ENCODE peak calls at places on chromosome 19, in four cellular contexts. D is heart right ventricle; H is adrenal gland; A is CD8-positive, alpha-beta T cell. R is an unnamed sample. For H3K27me3, the result is how much of the 10 kb centered on the place peaks cover.

GRCh38 chr19:17405250-17406038 is at the start of gene BST2:
- DNase-seq in D (peak), H (peak), A (peak), R (peak)

GRCh38 chr19:33622809-33623511 is 1.2 kb downstream of the CHST8 start:
- DNase-seq in D (no peak), H (no peak), A (no peak), R (no peak)

GRCh38 chr19:16198363-16198636 is 589 bp downstream of the AP1M1 start:
- DNase-seq in D (no peak), H (no peak), A (no peak), R (no peak)

GRCh38 chr19:33032218-33032781 is 32.4 kb downstream of the RHPN2 start:
- DNase-seq in D (no peak), H (no peak), A (no peak), R (no peak)

GRCh38 chr19:38635483-38636399 is 11.7 kb upstream of the ACTN4 start:
- DNase-seq in D (no peak), H (no peak), A (no peak), R (no peak)

GRCh38 chr19:7865262-7865911 is 8.8 kb downstream of the PRR36 start:
- DNase-seq in D (no peak), H (no peak), A (no peak), R (no peak)

GRCh38 chr19:3397266-3398022 is 31.1 kb downstream of the NFIC start:
- DNase-seq in D (no peak), H (peak), A (no peak), R (peak)

GRCh38 chr19:9797871-9798270 is 21.0 kb downstream of the FBXL12 start:
- DNase-seq in D (no peak), H (no peak), A (no peak), R (no peak)

GRCh38 chr19:11405846-11406643 is 13.1 kb downstream of the RGL3 start:
- DNase-seq in D (no peak), H (no peak), A (no peak), R (peak)

GRCh38 chr19:10503002-10503789 is at the start of gene KEAP1:
- DNase-seq in D (peak), H (peak), A (no peak), R (peak)

GRCh38 chr19:19053508-19054314 is 10.1 kb upstream of the SLC25A42 start:
- DNase-seq in D (peak), H (peak), A (peak), R (peak)

GRCh38 chr19:33290956-33291622 is 11.2 kb downstream of the CEBPA start:
- DNase-seq in D (no peak), H (no peak), A (no peak), R (no peak)

DNA sequence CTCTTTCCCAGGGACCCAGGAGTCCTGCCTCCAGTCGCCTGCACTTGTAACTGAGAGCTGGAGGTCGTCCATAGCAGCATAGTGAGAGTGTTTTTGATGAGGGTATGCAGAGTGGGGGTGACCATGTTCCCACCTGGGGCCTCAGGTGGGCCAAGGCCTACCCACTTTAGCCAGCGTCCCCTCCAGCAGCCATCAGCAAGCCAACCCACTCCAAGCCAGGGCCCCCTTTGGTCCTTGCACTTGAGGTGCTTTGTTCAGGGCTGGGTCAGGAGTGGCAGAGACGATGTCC is 11.9 kb upstream of the SMG9 start:
- DNase-seq in D (no peak), H (no peak), A (no peak), R (no peak)
- H3K4me3 ChIP-seq in D (no peak), H (no peak), A (no peak), R (no peak)

DNA sequence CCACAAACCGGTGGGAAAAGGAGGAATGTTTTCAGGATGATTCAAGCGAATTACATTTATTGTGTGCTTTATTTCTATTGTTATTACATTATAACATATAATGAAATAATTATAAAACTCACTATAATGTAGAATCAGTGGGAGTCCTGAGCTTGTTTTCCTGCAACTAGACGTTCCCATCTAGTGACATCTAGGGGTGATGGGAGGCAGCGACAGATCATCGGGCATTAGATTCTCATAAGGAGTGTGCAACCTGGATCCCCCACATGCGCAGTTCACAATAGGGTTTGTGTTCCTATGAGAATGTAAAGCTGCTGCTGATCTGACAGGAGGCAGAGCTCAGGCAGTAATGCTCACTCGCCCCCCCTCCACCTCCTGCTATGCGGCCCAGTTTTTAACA is 54.5 kb downstream of the SPTBN4 start:
- DNase-seq in D (no peak), H (no peak), A (no peak), R (no peak)
- H3K27me3 ChIP-seq in D (under half), H (under half), A (under half), R (half or more)

GRCh38 chr19:56841194-56841546 is 644 bp upstream of the PEG3 start:
- DNase-seq in D (no peak), H (no peak), A (no peak), R (no peak)
- H3K4me3 ChIP-seq in D (no peak), H (no peak), A (no peak), R (no peak)

DNA sequence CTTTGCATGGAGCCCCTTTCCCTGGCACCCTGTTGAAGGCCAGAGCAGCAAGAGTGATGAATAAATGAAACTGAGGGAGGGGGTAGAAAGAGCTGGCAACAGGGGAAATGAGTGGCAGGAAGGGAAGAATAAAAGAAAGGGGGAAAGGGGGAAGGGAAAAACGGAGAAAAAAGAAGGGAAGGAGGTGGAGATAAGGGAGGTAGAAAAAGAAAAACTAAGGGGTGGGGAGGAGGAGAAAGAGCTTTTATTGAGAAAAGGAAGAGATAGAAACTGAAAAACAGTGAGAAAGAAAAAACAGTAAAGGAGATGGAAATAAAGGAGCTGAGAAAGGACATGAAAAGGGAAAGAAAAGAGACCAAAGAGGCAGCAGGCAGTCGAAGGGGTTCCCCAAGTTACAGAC is 42.1 kb downstream of the DEDD2 start:
- DNase-seq in D (no peak), H (no peak), A (no peak), R (no peak)
- H3K27me3 ChIP-seq in D (half or more), H (under half), A (under half), R (half or more)

GRCh38 chr19:4582980-4583842 is 23.7 kb upstream of the SEMA6B start:
- DNase-seq in D (no peak), H (peak), A (no peak), R (no peak)

GRCh38 chr19:4586245-4586644 is 26.8 kb upstream of the SEMA6B start:
- DNase-seq in D (no peak), H (no peak), A (no peak), R (no peak)

GRCh38 chr19:4585556-4585955 is 26.1 kb upstream of the SEMA6B start:
- DNase-seq in D (no peak), H (no peak), A (no peak), R (no peak)

GRCh38 chr19:4583961-4584669 is 24.6 kb upstream of the SEMA6B start:
- DNase-seq in D (no peak), H (peak), A (no peak), R (peak)

DNA sequence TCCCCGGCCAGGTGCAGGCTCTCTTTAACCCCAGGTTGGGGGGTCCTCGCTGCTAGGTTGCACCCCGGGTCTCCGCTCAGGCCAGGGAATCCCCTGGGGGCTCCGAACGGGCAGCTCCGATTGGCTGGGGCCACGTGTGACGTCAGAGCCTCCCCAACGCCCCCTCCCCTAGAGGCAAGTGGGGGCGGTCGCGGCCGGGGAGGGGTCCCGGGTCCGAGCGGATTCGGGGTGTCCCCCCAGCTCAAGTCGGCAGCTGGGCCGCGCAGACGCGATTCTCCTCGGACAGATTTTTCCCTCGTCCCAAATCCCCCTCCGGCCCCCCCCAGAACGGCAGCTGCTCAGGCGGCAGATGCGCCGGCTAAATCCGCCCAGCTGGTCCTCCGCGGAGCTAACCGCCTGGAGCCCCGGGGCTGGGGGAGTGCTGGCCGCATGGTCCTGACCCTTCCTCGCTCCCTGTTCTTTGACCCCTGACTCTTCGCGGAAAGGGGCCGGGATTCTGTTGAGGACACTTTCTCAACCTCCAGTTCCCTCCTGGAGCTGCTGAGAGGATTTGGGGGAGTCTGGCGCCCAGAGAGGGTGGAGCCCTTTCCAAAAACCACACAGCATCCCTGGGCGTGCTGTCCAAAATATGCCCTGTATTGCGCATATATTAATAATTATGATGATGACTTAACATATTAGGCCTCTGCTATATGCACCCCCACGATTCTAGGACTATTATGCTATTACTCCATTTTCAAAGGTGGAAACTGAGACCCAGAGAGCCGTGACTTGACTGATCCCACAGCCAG is 25.4 kb upstream of the SEMA6B start:
- DNase-seq in D (no peak), H (no peak), A (no peak), R (peak)
- H3K4me3 ChIP-seq in D (peak), H (no peak), A (peak), R (peak)

GRCh38 chr19:55005684-55006488 is 32.2 kb downstream of the GP6 start:
- DNase-seq in D (no peak), H (peak), A (peak), R (peak)
- H3K27me3 ChIP-seq in D (under half), H (under half), A (under half), R (under half)

DNA sequence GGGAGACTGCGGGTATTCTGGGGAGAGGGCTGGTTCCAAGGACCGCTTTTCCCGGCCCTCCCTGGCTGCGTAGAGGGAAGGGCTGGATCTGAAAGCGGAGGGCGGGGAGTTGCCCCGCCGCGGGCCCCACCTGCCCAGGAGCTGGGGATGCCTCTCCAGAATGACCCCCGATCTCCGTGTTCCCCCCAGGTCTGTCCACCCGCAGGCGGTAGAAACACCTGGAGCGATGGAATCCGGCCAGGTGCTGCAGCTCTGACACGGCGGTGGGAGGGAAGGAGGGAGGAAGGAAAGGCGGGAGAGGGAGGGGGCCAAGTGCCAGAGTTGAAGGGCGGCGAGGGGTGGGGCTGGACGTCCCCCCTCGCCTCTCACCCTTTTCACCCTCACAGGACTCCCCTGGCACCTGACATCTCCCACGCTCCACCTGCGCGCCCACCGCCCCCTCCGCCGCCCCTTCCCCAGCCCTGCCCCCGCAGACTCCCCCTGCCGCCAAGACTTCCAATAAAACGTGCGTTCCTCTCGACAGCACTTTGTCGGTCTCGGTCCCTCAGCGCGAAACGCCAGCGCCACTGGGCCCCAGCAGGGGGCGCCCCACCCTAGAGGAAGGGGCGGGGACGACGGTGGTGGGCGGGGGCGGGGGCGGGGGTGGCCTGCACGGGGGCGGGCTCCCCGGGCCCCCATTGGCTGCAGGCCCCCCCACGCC is 374 bp upstream of the FXYD7 start:
- DNase-seq in D (no peak), H (peak), A (peak), R (peak)
- H3K4me3 ChIP-seq in D (no peak), H (no peak), A (peak), R (peak)

DNA sequence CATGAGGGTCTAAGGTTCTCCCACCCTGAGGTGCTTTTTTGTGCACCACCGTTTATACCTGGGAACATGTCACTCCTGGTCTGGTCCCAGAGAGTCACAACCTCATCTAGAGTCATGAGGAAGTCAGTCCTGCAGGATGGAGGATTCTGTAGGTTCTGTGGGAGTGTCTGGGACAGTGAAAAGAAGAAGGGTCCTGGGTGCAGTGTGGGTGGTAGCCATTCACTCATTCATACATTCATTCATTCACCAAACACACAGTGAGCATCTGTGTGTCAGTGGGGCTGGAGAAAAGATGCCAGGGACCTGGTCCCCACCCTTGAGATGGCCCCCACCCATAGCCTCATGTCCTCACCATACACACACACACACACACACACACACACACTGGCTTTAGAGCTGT is 8.7 kb upstream of the CEACAM18 start:
- DNase-seq in D (no peak), H (no peak), A (no peak), R (no peak)
- H3K27me3 ChIP-seq in D (under half), H (under half), A (under half), R (under half)

DNA sequence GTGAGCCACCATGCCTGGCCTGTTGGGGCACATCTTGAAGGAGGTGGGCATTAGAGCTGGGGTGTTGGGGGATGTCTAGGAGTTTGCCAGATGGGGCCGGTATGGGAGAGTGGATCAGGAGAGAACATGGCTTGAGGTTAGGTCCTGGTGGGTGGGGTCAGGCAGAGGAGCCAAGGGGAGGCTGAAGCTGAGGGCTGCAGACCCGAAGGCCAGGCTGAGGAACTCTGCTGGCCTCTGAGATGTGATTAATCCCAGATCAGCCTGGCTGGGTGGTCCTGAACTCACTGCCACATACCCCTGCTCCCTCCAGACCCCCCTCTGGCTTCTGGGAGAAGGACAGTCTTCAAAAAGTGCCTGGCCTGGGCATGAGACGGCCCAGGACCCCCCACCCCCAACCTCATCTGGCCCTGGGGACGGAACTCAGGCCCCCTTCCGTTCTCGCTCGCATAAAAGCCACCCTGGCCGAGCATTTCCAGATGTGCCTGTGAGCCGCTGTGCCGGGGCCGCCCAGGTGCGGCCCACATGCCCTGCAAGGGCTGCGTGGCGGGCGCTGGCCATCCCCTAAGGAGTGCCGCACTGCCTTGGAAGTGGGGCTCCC is 2.7 kb downstream of the FSTL3 start:
- DNase-seq in D (no peak), H (no peak), A (no peak), R (no peak)
- H3K4me3 ChIP-seq in D (peak), H (no peak), A (no peak), R (no peak)